ENCODE peak calls at places on chromosomes 4 and X, in ten cellular contexts. One of them, this sample, is unnamed.

GRCh38 chrX:12955882-12956703 is 18.8 kb upstream of the TMSB4X start:
- DNase-seq in NCI-H1105: no peak
- DNase-seq in AG04449: peak; percentile 40
- DNase-seq in AG20443: peak; percentile 59
- DNase-seq in stimulated activated CD4-positive, alpha-beta T cell treated with anti-CD3 and anti-CD28 coated beads, Interleukin-1b, Interleukin-23, amount 100 ng/mL, for 48 hours: peak; percentile 70
- DNase-seq in AG10803: peak; percentile 82
- DNase-seq in iPS DF 19.7: no peak
- DNase-seq in CD4-positive, alpha-beta memory T cell: peak; percentile 65
- DNase-seq in mammary epithelial cell: peak; percentile 73
- DNase-seq in lower lobe of right lung: peak; percentile 79
- DNase-seq in this sample: no peak

GRCh38 chr4:168848977-168849687 is 160.9 kb downstream of the CBR4 start:
- DNase-seq in AG04449: no peak
- DNase-seq in mammary epithelial cell: peak; percentile 36
- DNase-seq in AG20443: no peak
- DNase-seq in CD4-positive, alpha-beta memory T cell: no peak
- DNase-seq in iPS DF 19.7: no peak
- DNase-seq in AG10803: no peak
- DNase-seq in lower lobe of right lung: no peak
- DNase-seq in NCI-H1105: no peak
- DNase-seq in stimulated activated CD4-positive, alpha-beta T cell treated with anti-CD3 and anti-CD28 coated beads, Interleukin-1b, Interleukin-23, amount 100 ng/mL, for 48 hours: no peak
- DNase-seq in this sample: no peak

GRCh38 chr4:114015444-114015899 is 36.0 kb upstream of the ARSJ start:
- DNase-seq in AG10803: peak; percentile 99
- DNase-seq in AG04449: peak; percentile 97
- DNase-seq in CD4-positive, alpha-beta memory T cell: no peak
- DNase-seq in lower lobe of right lung: no peak
- DNase-seq in NCI-H1105: peak; percentile 14
- DNase-seq in iPS DF 19.7: no peak
- DNase-seq in stimulated activated CD4-positive, alpha-beta T cell treated with anti-CD3 and anti-CD28 coated beads, Interleukin-1b, Interleukin-23, amount 100 ng/mL, for 48 hours: no peak
- DNase-seq in mammary epithelial cell: peak; percentile 99
- DNase-seq in AG20443: peak; percentile 88
- DNase-seq in this sample: no peak

GRCh38 chr4:63578383-63578782 is 830.9 kb downstream of the TECRL start:
- DNase-seq in mammary epithelial cell: no peak
- DNase-seq in AG10803: no peak
- DNase-seq in NCI-H1105: no peak
- DNase-seq in stimulated activated CD4-positive, alpha-beta T cell treated with anti-CD3 and anti-CD28 coated beads, Interleukin-1b, Interleukin-23, amount 100 ng/mL, for 48 hours: no peak
- DNase-seq in AG20443: no peak
- DNase-seq in AG04449: no peak
- DNase-seq in lower lobe of right lung: no peak
- DNase-seq in iPS DF 19.7: no peak
- DNase-seq in CD4-positive, alpha-beta memory T cell: no peak
- DNase-seq in this sample: no peak

GRCh38 chrX:112642349-112642748 is 37.4 kb downstream of the LHFPL1 start:
- DNase-seq in NCI-H1105: peak; percentile 38
- DNase-seq in AG10803: peak; percentile 61
- DNase-seq in AG04449: no peak
- DNase-seq in lower lobe of right lung: no peak
- DNase-seq in CD4-positive, alpha-beta memory T cell: peak; percentile 36
- DNase-seq in AG20443: peak; percentile 45
- DNase-seq in mammary epithelial cell: peak; percentile 43
- DNase-seq in stimulated activated CD4-positive, alpha-beta T cell treated with anti-CD3 and anti-CD28 coated beads, Interleukin-1b, Interleukin-23, amount 100 ng/mL, for 48 hours: peak; percentile 8
- DNase-seq in iPS DF 19.7: peak; percentile 25
- DNase-seq in this sample: peak; percentile 2

GRCh38 chr4:78644744-78645330 is 93.3 kb downstream of the ANXA3 start:
- DNase-seq in mammary epithelial cell: peak; percentile 71
- DNase-seq in CD4-positive, alpha-beta memory T cell: peak; percentile 45
- DNase-seq in iPS DF 19.7: no peak
- DNase-seq in NCI-H1105: no peak
- DNase-seq in AG20443: peak; percentile 77
- DNase-seq in stimulated activated CD4-positive, alpha-beta T cell treated with anti-CD3 and anti-CD28 coated beads, Interleukin-1b, Interleukin-23, amount 100 ng/mL, for 48 hours: peak; percentile 29
- DNase-seq in lower lobe of right lung: no peak
- DNase-seq in AG10803: peak; percentile 82
- DNase-seq in AG04449: no peak
- DNase-seq in this sample: no peak

GRCh38 chr4:82371398-82371972 is 2.3 kb downstream of the HNRNPD start:
- DNase-seq in AG10803: no peak
- DNase-seq in CD4-positive, alpha-beta memory T cell: no peak
- DNase-seq in iPS DF 19.7: no peak
- DNase-seq in AG04449: no peak
- DNase-seq in mammary epithelial cell: peak; percentile 12
- DNase-seq in AG20443: peak; percentile 26
- DNase-seq in stimulated activated CD4-positive, alpha-beta T cell treated with anti-CD3 and anti-CD28 coated beads, Interleukin-1b, Interleukin-23, amount 100 ng/mL, for 48 hours: no peak
- DNase-seq in lower lobe of right lung: no peak
- DNase-seq in NCI-H1105: no peak
- DNase-seq in this sample: no peak

GRCh38 chr4:70746179-70746839 is 24.5 kb downstream of the RUFY3 start:
- DNase-seq in mammary epithelial cell: no peak
- DNase-seq in lower lobe of right lung: peak; percentile 54
- DNase-seq in AG10803: peak; percentile 89
- DNase-seq in stimulated activated CD4-positive, alpha-beta T cell treated with anti-CD3 and anti-CD28 coated beads, Interleukin-1b, Interleukin-23, amount 100 ng/mL, for 48 hours: no peak
- DNase-seq in AG04449: no peak
- DNase-seq in AG20443: no peak
- DNase-seq in iPS DF 19.7: no peak
- DNase-seq in NCI-H1105: no peak
- DNase-seq in CD4-positive, alpha-beta memory T cell: no peak
- DNase-seq in this sample: no peak

GRCh38 chrX:5979338-5979737 is 249.3 kb downstream of the NLGN4X start:
- DNase-seq in iPS DF 19.7: no peak
- DNase-seq in stimulated activated CD4-positive, alpha-beta T cell treated with anti-CD3 and anti-CD28 coated beads, Interleukin-1b, Interleukin-23, amount 100 ng/mL, for 48 hours: no peak
- DNase-seq in mammary epithelial cell: peak; percentile 30
- DNase-seq in AG04449: no peak
- DNase-seq in AG10803: no peak
- DNase-seq in AG20443: no peak
- DNase-seq in CD4-positive, alpha-beta memory T cell: no peak
- DNase-seq in NCI-H1105: no peak
- DNase-seq in lower lobe of right lung: no peak
- DNase-seq in this sample: no peak

GRCh38 chr4:133147365-133147821 is 1.7 kb upstream of the PCDH10 start:
- DNase-seq in mammary epithelial cell: no peak
- DNase-seq in AG04449: no peak
- DNase-seq in iPS DF 19.7: no peak
- DNase-seq in stimulated activated CD4-positive, alpha-beta T cell treated with anti-CD3 and anti-CD28 coated beads, Interleukin-1b, Interleukin-23, amount 100 ng/mL, for 48 hours: no peak
- DNase-seq in NCI-H1105: peak; percentile 25
- DNase-seq in AG10803: no peak
- DNase-seq in AG20443: peak; percentile 8
- DNase-seq in CD4-positive, alpha-beta memory T cell: no peak
- DNase-seq in lower lobe of right lung: no peak
- DNase-seq in this sample: no peak